ENCODE peak calls at places on chromosomes 16 and 17, in five cellular contexts. U is fibroblast of lung; Z is CD4-positive, alpha-beta memory T cell; C is dorsolateral prefrontal cortex; A is Peyer's patch. L is an unnamed sample.
A peak's percentile ranks its signal among the peaks of the same experiment; 100 is the strongest.

GRCh38 chr16:70659953-70660671 is 13.8 kb downstream of the IL34 start:
- DNase-seq in A (no peak), Z (no peak), U (no peak), C (no peak), L (no peak)

GRCh38 chr16:24131294-24131693 is 124.8 kb upstream of the CACNG3 start:
- DNase-seq in Z (no peak), A (no peak), C (no peak), U (no peak), L (no peak)

GRCh38 chr17:17710728-17711541 is 29.7 kb downstream of the RAI1 start:
- DNase-seq in U (peak; percentile 83), C (no peak), A (no peak), Z (no peak), L (peak; percentile 86)

GRCh38 chr17:31394544-31394943 is 3.1 kb downstream of the RAB11FIP4 start:
- DNase-seq in A (no peak), C (no peak), Z (no peak), U (peak; percentile 79), L (peak; percentile 77)

GRCh38 chr17:5758651-5759050 is 174.3 kb upstream of the NLRP1 start:
- DNase-seq in A (no peak), C (no peak), U (no peak), Z (no peak), L (peak; percentile 35)

GRCh38 chr16:89049484-89050118 is 44.1 kb upstream of the ACSF3 start:
- DNase-seq in C (no peak), Z (no peak), U (no peak), A (no peak), L (no peak)

GRCh38 chr17:72445055-72445991 is 324.5 kb downstream of the SOX9 start:
- DNase-seq in A (no peak), C (no peak), U (no peak), Z (no peak), L (no peak)

GRCh38 chr16:12907670-12908233 is 6.4 kb downstream of the SHISA9 start:
- DNase-seq in U (no peak), C (no peak), Z (no peak), A (no peak), L (no peak)

GRCh38 chr16:82185012-82185411 is 15.0 kb upstream of the MPHOSPH6 start:
- DNase-seq in U (no peak), C (no peak), Z (no peak), A (no peak), L (no peak)

GRCh38 chr16:57941016-57941656 is 29.8 kb downstream of the CNGB1 start:
- DNase-seq in U (peak; percentile 14), Z (no peak), C (peak; percentile 46), A (no peak), L (no peak)

GRCh38 chr16:28975158-28975603 is 603 bp downstream of the SPNS1 start:
- DNase-seq in C (no peak), Z (no peak), A (no peak), U (no peak), L (no peak)

GRCh38 chr17:58324409-58325288 is 3.9 kb downstream of the TSPOAP1 start:
- DNase-seq in Z (no peak), U (no peak), A (no peak), C (no peak), L (no peak)

GRCh38 chr17:50708050-50709000 is 611 bp upstream of the ANKRD40 start:
- DNase-seq in Z (no peak), C (no peak), U (peak; percentile 47), A (no peak), L (no peak)

GRCh38 chr17:2621241-2621640 is 27.8 kb downstream of the PAFAH1B1 start:
- DNase-seq in Z (no peak), U (no peak), A (no peak), C (no peak), L (no peak)

GRCh38 chr17:67974186-67974585 is 22.1 kb downstream of the C17orf58 start:
- DNase-seq in Z (no peak), A (no peak), U (no peak), C (no peak), L (peak; percentile 64)

GRCh38 chr17:50647187-50647586 is 12.5 kb downstream of the ABCC3 start:
- DNase-seq in Z (no peak), C (no peak), U (no peak), A (no peak), L (no peak)

GRCh38 chr17:40311575-40311974 is 2.6 kb downstream of the RARA start:
- DNase-seq in A (no peak), U (no peak), Z (no peak), C (no peak), L (no peak)

GRCh38 chr17:39164675-39165143 is 1.3 kb downstream of the ARL5C start:
- DNase-seq in Z (peak; percentile 75), A (peak; percentile 75), C (peak; percentile 42), U (peak; percentile 94), L (peak; percentile 90)

GRCh38 chr17:62981933-62982332 is 15.9 kb downstream of the TANC2 start:
- DNase-seq in Z (no peak), U (no peak), C (no peak), A (no peak), L (no peak)

GRCh38 chr17:74390680-74391653 is 23.7 kb downstream of the GPR142 start:
- DNase-seq in U (no peak), C (no peak), Z (no peak), A (no peak), L (no peak)

GRCh38 chr16:8677481-8677880 is 3.1 kb downstream of the ABAT start:
- DNase-seq in Z (no peak), U (no peak), C (no peak), A (no peak), L (no peak)

GRCh38 chr17:82808921-82809905 is 30.6 kb downstream of the ZNF750 start:
- DNase-seq in U (no peak), C (no peak), A (no peak), Z (no peak), L (peak; percentile 20)

GRCh38 chr17:40727447-40728231 is 24.1 kb upstream of the KRT24 start:
- DNase-seq in Z (no peak), C (no peak), U (peak; percentile 42), A (peak; percentile 27), L (no peak)

GRCh38 chr16:62940573-62940972 is 904.3 kb upstream of the CDH8 start:
- DNase-seq in C (no peak), U (no peak), Z (no peak), A (no peak), L (no peak)

GRCh38 chr16:69406780-69407331 is 17.6 kb upstream of the CYB5B start:
- DNase-seq in Z (no peak), U (no peak), A (no peak), C (no peak), L (no peak)
- H3K27ac ChIP-seq in Z (no peak overlapping the region), U (no peak overlapping the region), A (no peak overlapping the region), C (no peak overlapping the region), L (no peak overlapping the region)

GRCh38 chr16:85354623-85355514 is 242.6 kb upstream of the CIBAR2 start:
- DNase-seq in A (no peak), U (peak; percentile 87), Z (no peak), C (no peak), L (peak; percentile 67)
- H3K27ac ChIP-seq in A (no peak overlapping the region), U (no peak overlapping the region), Z (no peak overlapping the region), C (no peak overlapping the region), L (peak overlapping the region; percentile 63)

GRCh38 chr16:27208809-27209208 is 5.5 kb downstream of the KDM8 start:
- DNase-seq in C (no peak), U (no peak), A (no peak), Z (no peak), L (no peak)
- H3K27ac ChIP-seq in C (no peak overlapping the region), U (no peak overlapping the region), A (peak overlapping the region; percentile 86), Z (no peak overlapping the region), L (no peak overlapping the region)

GRCh38 chr17:76843703-76844484 is 24.3 kb upstream of the MGAT5B start:
- DNase-seq in Z (no peak), C (no peak), U (no peak), A (no peak), L (no peak)
- H3K27ac ChIP-seq in Z (no peak overlapping the region), C (no peak overlapping the region), U (no peak overlapping the region), A (no peak overlapping the region), L (no peak overlapping the region)

DNA sequence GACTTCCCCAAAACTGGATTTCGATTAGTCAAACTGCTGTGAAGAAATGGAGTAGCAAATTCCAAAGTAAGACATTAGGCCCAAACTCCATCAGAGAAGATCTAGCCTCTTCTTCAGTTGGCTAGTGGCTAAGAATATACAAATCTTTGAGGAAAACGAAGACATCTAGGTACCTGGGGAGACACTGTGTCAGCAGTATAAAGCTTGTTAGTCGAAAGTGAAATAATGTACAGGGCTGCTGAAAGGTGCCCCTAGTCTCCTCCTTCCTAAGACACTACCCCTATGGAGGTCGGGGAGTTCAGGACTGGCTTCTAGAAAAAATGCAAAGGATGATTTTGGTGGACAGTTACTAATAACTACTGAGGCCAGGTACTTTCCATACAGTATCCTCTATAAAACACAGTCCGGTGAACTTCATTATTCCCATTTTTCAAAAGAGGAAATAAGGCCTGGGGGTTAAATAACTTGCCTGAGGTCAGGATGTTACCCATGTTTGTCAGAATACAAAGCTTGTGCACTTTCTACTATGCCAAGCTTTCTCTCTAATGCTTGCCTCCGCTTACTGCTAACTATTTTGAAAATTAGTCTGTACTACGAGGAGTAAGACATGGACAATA is 15.0 kb downstream of the DNAJC7 start:
- DNase-seq in Z (no peak), C (no peak), A (no peak), U (no peak), L (no peak)
- H3K27ac ChIP-seq in Z (no peak overlapping the region), C (peak overlapping the region; percentile 85), A (no peak overlapping the region), U (no peak overlapping the region), L (no peak overlapping the region)